ENCODE peak calls at places on chromosomes 7 and 10, in four cellular contexts. J is stimulated activated CD8-positive, alpha-beta memory T cell treated with anti-CD3 and anti-CD28 coated beads, Interleukin-7, amount 100 ng/mL, for 48 hours; M is activated naive CD8-positive, alpha-beta T cell treated with anti-CD3 and anti-CD28 coated beads, Interleukin-2, amount 50 U/mL, for 24 hours; I is NCI-H1092. H is an unnamed sample.

GRCh38 chr7:34039033-34039432 is 133.7 kb downstream of the BMPER start:
- DNase-seq in M (no peak), J (no peak), I (no peak), H (no peak)

GRCh38 chr7:46478046-46478445 is 557.0 kb upstream of the IGFBP3 start:
- DNase-seq in J (no peak), I (no peak), M (no peak), H (no peak)

GRCh38 chr7:3482147-3482921 is 181.3 kb downstream of the SDK1 start:
- DNase-seq in J (no peak), M (no peak), I (peak), H (no peak)

GRCh38 chr7:42691030-42691639 is 220.7 kb downstream of the C7orf25 start:
- DNase-seq in I (no peak), J (no peak), M (no peak), H (peak)

GRCh38 chr10:30529373-30529998 is 95.5 kb downstream of the MAP3K8 start:
- DNase-seq in J (peak), M (peak), I (no peak), H (no peak)

GRCh38 chr10:73859441-73860049 is 14.8 kb downstream of the CAMK2G start:
- DNase-seq in M (peak), J (peak), I (no peak), H (no peak)

GRCh38 chr10:60944159-60944909 is at the start of gene RHOBTB1:
- DNase-seq in M (peak), J (no peak), I (peak), H (peak)

GRCh38 chr10:82861889-82862288 is 986.9 kb downstream of the NRG3 start:
- DNase-seq in J (no peak), M (no peak), I (no peak), H (no peak)

GRCh38 chr7:127514499-127514898 is 70.9 kb downstream of the GCC1 start:
- DNase-seq in M (no peak), J (no peak), I (peak), H (peak)

GRCh38 chr7:50821457-50821977 is 38.8 kb upstream of the GRB10 start:
- DNase-seq in J (no peak), I (no peak), M (no peak), H (no peak)

GRCh38 chr10:14414901-14415300 is 84.2 kb upstream of the FRMD4A start:
- DNase-seq in J (no peak), M (no peak), I (no peak), H (no peak)

GRCh38 chr10:14004536-14004935 is 326.2 kb downstream of the FRMD4A start:
- DNase-seq in I (no peak), J (no peak), M (no peak), H (no peak)

GRCh38 chr7:2643386-2644229 is 11.8 kb downstream of the TTYH3 start:
- DNase-seq in M (no peak), I (no peak), J (no peak), H (no peak)

GRCh38 chr7:9718071-9718470 is 1255.6 kb upstream of the PHF14 start:
- DNase-seq in M (no peak), I (no peak), J (no peak), H (peak)

GRCh38 chr7:27677912-27678612 is 15.4 kb upstream of the HIBADH start:
- DNase-seq in I (no peak), J (no peak), M (no peak), H (peak)

GRCh38 chr7:19242246-19242645 is 97.0 kb upstream of the FERD3L start:
- DNase-seq in I (no peak), M (no peak), J (no peak), H (no peak)

GRCh38 chr7:1201916-1202315 is 30.8 kb upstream of the UNCX start:
- DNase-seq in J (no peak), M (no peak), I (no peak), H (no peak)

GRCh38 chr10:106308284-106308683 is 856.2 kb downstream of the SORCS1 start:
- DNase-seq in J (no peak), M (no peak), I (no peak), H (no peak)

GRCh38 chr7:45610019-45610418 is 35.9 kb downstream of the ADCY1 start:
- DNase-seq in M (no peak), I (no peak), J (no peak), H (no peak)

H was measured in retinal pigment epithelial cell.